ENCODE peak calls at places on chromosomes 1 and 21, in four cellular contexts. S, N, Q and L are unnamed samples.

GRCh38 chr1:200131551-200132125 is 104.1 kb downstream of the NR5A2 start:
- DNase-seq in S (no peak), Q (peak; percentile 85), N (no peak), L (no peak)

GRCh38 chr1:29271724-29272123 is 35.4 kb downstream of the PTPRU start:
- DNase-seq in Q (no peak), N (peak; percentile 65), S (no peak), L (peak; percentile 53)

GRCh38 chr1:75611014-75611413 is at the start of gene SLC44A5:
- DNase-seq in Q (no peak), N (no peak), S (no peak), L (no peak)

GRCh38 chr1:48610628-48611542 is 138.9 kb upstream of the SPATA6 start:
- DNase-seq in Q (no peak), N (peak; percentile 56), S (no peak), L (no peak)

GRCh38 chr1:201845331-201846083 is 16.6 kb downstream of the IPO9 start:
- DNase-seq in Q (peak; percentile 47), S (no peak), N (no peak), L (no peak)

GRCh38 chr1:225482489-225482950 is 54.7 kb upstream of the LBR start:
- DNase-seq in Q (no peak), N (no peak), S (no peak), L (no peak)

GRCh38 chr1:77571642-77572041 is 110.8 kb downstream of the ZZZ3 start:
- DNase-seq in N (no peak), S (no peak), Q (no peak), L (no peak)

GRCh38 chr1:51070011-51070410 is 32.0 kb upstream of the C1orf185 start:
- DNase-seq in Q (no peak), S (peak; percentile 66), N (no peak), L (peak; percentile 22)

GRCh38 chr1:210076620-210077019 is 138.6 kb downstream of the SYT14 start:
- DNase-seq in S (no peak), N (no peak), Q (no peak), L (no peak)

GRCh38 chr1:208252126-208252853 is 8.1 kb upstream of the PLXNA2 start:
- DNase-seq in Q (no peak), N (no peak), S (no peak), L (no peak)

GRCh38 chr1:84932991-84933611 is 40.1 kb upstream of the LPAR3 start:
- DNase-seq in S (no peak), N (no peak), Q (no peak), L (no peak)

GRCh38 chr1:906532-907420 is 16.9 kb upstream of the SAMD11 start:
- DNase-seq in Q (peak; percentile 91), S (no peak), N (peak; percentile 16), L (no peak)

GRCh38 chr1:235873045-235873444 is 6.3 kb upstream of the LYST start:
- DNase-seq in N (no peak), S (no peak), Q (no peak), L (no peak)

GRCh38 chr1:212007178-212007577 is 28.2 kb downstream of the INTS7 start:
- DNase-seq in N (no peak), Q (no peak), S (no peak), L (no peak)

GRCh38 chr21:14863745-14864210 is 201.0 kb downstream of the NRIP1 start:
- DNase-seq in N (no peak), S (no peak), Q (no peak), L (no peak)